ENCODE peak calls at places on chromosome 17, in six cellular contexts. X, M, E, N, S and J are unnamed samples.

GRCh38 chr17:31394544-31394943 is 3.1 kb downstream of the RAB11FIP4 start:
- DNase-seq in X (no peak), M (peak; percentile 74), E (peak; percentile 52), N (no peak), S (peak; percentile 52), J (peak; percentile 79)

GRCh38 chr17:21815352-21816063 is 123.2 kb downstream of the KCNJ18 start:
- DNase-seq in X (peak; percentile 0), M (no peak), E (no peak), N (no peak), S (no peak), J (no peak)

GRCh38 chr17:4474093-4474492 is 24.6 kb upstream of the SPNS2 start:
- DNase-seq in X (no peak), M (no peak), E (peak; percentile 77), N (no peak), S (no peak), J (no peak)

GRCh38 chr17:28365487-28365886 is 488 bp upstream of the SEBOX start:
- DNase-seq in X (no peak), M (no peak), E (no peak), N (no peak), S (no peak), J (no peak)

GRCh38 chr17:79050591-79050990 is 24.0 kb upstream of the ENGASE start:
- DNase-seq in X (no peak), M (no peak), E (no peak), N (no peak), S (no peak), J (no peak)

GRCh38 chr17:57516290-57517215 is 228.5 kb downstream of the CCDC182 start:
- DNase-seq in X (no peak), M (no peak), E (no peak), N (no peak), S (no peak), J (no peak)

GRCh38 chr17:64081802-64082799 is 47.8 kb downstream of the ERN1 start:
- DNase-seq in X (peak; percentile 79), M (no peak), E (no peak), N (no peak), S (peak; percentile 79), J (peak; percentile 66)

GRCh38 chr17:58520843-58521430 is 6.5 kb upstream of the MTMR4 start:
- DNase-seq in X (no peak), M (no peak), E (no peak), N (no peak), S (no peak), J (peak; percentile 41)

GRCh38 chr17:82051776-82052637 is at the start of the genes GPS1 and RFNG:
- DNase-seq in X (peak; percentile 85), M (peak; percentile 79), E (peak; percentile 79), N (peak; percentile 61), S (peak; percentile 90), J (peak; percentile 80)
- TF ChIP-seq POLR2A in X (peak; percentile 44), M (no peak), E (peak; percentile 47), N (no peak), S (no peak), J (no peak)

GRCh38 chr17:8941520-8941919 is 24.0 kb downstream of the PIK3R5 start:
- DNase-seq in X (no peak), M (no peak), E (no peak), N (no peak), S (peak; percentile 87), J (no peak)
- TF ChIP-seq POLR2A in X (no peak), M (no peak), E (no peak), N (no peak), S (no peak), J (no peak)

GRCh38 chr17:1464186-1464585 is 8.2 kb upstream of the CRK start:
- DNase-seq in X (no peak), M (no peak), E (no peak), N (no peak), S (no peak), J (no peak)

GRCh38 chr17:1460233-1460632 is 4.2 kb upstream of the CRK start:
- DNase-seq in X (peak; percentile 61), M (peak; percentile 91), E (peak; percentile 78), N (peak; percentile 42), S (peak; percentile 91), J (no peak)

GRCh38 chr17:1467258-1467657 is 11.2 kb upstream of the CRK start:
- DNase-seq in X (no peak), M (no peak), E (no peak), N (no peak), S (no peak), J (no peak)

GRCh38 chr17:1461193-1461944 is 5.3 kb upstream of the CRK start:
- DNase-seq in X (no peak), M (no peak), E (no peak), N (no peak), S (no peak), J (peak; percentile 45)

GRCh38 chr17:1462164-1463112 is 6.4 kb upstream of the CRK start:
- DNase-seq in X (no peak), M (no peak), E (no peak), N (no peak), S (no peak), J (no peak)
- TF ChIP-seq POLR2A in X (no peak), M (no peak), E (no peak), N (no peak), S (no peak), J (no peak)

GRCh38 chr17:42248351-42249179 is 27.6 kb downstream of the STAT5B start:
- DNase-seq in X (no peak), M (peak; percentile 96), E (peak; percentile 90), N (peak; percentile 89), S (peak; percentile 91), J (peak; percentile 94)
- TF ChIP-seq POLR2A in X (no peak), M (peak; percentile 93), E (peak; percentile 62), N (no peak), S (peak; percentile 19), J (peak; percentile 55)

DNA sequence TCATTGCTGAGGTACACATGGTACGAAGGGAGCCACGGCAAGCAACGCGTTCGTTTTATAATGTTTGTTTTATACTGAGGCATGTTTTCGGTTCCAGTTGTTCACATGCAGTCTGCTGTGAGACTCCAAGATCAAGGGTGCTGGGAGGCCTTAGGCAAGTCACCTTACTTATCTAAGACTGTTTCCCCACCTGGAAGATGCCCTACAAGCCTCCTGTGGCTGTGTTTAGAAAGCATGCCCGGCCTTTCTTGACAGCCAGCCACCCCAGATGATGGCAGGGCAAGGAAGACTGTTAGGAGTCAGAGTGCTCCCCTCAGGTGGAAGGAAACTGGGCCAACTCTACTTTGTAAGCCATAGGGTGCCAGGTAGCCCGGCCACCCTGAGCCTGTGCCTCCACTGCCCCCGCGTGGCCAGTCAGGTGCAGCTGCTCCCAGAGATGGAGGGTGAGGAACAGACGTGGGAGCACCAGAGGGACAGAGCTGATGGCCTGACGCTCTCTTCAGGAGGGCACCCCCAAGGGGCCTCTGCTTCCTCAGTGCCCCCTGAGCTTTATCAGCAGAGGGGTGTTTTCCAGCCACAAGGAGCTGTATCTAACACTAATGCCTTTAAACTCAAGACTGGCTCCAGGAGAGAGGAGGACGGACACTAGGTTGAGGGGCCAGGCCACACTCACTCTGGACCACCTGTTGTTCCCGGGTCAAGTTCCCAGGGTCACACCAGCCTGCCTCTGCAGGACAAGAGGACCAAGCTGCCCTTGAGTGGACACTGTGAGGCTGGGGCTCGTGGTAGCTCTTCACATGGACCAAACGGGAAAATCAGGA is 5.4 kb downstream of the NAT9 start:
- DNase-seq in X (peak; percentile 88), M (peak; percentile 89), E (peak; percentile 61), N (no peak), S (peak; percentile 92), J (peak; percentile 56)
- TF ChIP-seq POLR2A in X (no peak), M (no peak), E (no peak), N (no peak), S (peak; percentile 11), J (no peak)